ENCODE peak calls at places on chromosomes 4 and X, in ten cellular contexts. One of them, this sample, is unnamed.

GRCh38 chr4:151799417-151800030 is 38.7 kb upstream of the GATB start:
- DNase-seq in neural crest cell: no peak
- DNase-seq in left cardiac atrium: no peak
- DNase-seq in skeletal muscle cell: no peak
- DNase-seq in fibroblast of lung: no peak
- DNase-seq in heart left ventricle: no peak
- DNase-seq in sciatic nerve: no peak
- DNase-seq in stomach: no peak
- DNase-seq in stimulated activated CD8-positive, alpha-beta memory T cell treated with anti-CD3 and anti-CD28 coated beads, Interleukin-2, amount 100 ng/mL, for 1 hour: no peak
- DNase-seq in cardiac septum: no peak
- DNase-seq in this sample: no peak

GRCh38 chr4:2087170-2087569 is 28.0 kb downstream of the NAT8L start:
- DNase-seq in neural crest cell: no peak
- DNase-seq in left cardiac atrium: no peak
- DNase-seq in skeletal muscle cell: no peak
- DNase-seq in fibroblast of lung: no peak
- DNase-seq in heart left ventricle: no peak
- DNase-seq in sciatic nerve: no peak
- DNase-seq in stomach: no peak
- DNase-seq in stimulated activated CD8-positive, alpha-beta memory T cell treated with anti-CD3 and anti-CD28 coated beads, Interleukin-2, amount 100 ng/mL, for 1 hour: no peak
- DNase-seq in cardiac septum: no peak
- DNase-seq in this sample: no peak

GRCh38 chr4:8616831-8617230 is 24.3 kb downstream of the CPZ start:
- DNase-seq in neural crest cell: no peak
- DNase-seq in left cardiac atrium: peak; percentile 6
- DNase-seq in skeletal muscle cell: no peak
- DNase-seq in fibroblast of lung: no peak
- DNase-seq in heart left ventricle: no peak
- DNase-seq in sciatic nerve: no peak
- DNase-seq in stomach: no peak
- DNase-seq in stimulated activated CD8-positive, alpha-beta memory T cell treated with anti-CD3 and anti-CD28 coated beads, Interleukin-2, amount 100 ng/mL, for 1 hour: no peak
- DNase-seq in cardiac septum: no peak
- DNase-seq in this sample: no peak

GRCh38 chr4:181860157-181860556 is 383.0 kb upstream of the TENM3 start:
- DNase-seq in neural crest cell: no peak
- DNase-seq in left cardiac atrium: no peak
- DNase-seq in skeletal muscle cell: peak; percentile 39
- DNase-seq in fibroblast of lung: peak; percentile 37
- DNase-seq in heart left ventricle: no peak
- DNase-seq in sciatic nerve: no peak
- DNase-seq in stomach: no peak
- DNase-seq in stimulated activated CD8-positive, alpha-beta memory T cell treated with anti-CD3 and anti-CD28 coated beads, Interleukin-2, amount 100 ng/mL, for 1 hour: no peak
- DNase-seq in cardiac septum: no peak
- DNase-seq in this sample: no peak

GRCh38 chrX:103734125-103734760 is 23.5 kb downstream of the TMEM31 start:
- DNase-seq in neural crest cell: no peak
- DNase-seq in left cardiac atrium: no peak
- DNase-seq in skeletal muscle cell: peak; percentile 78
- DNase-seq in fibroblast of lung: peak; percentile 45
- DNase-seq in heart left ventricle: no peak
- DNase-seq in sciatic nerve: no peak
- DNase-seq in stomach: no peak
- DNase-seq in stimulated activated CD8-positive, alpha-beta memory T cell treated with anti-CD3 and anti-CD28 coated beads, Interleukin-2, amount 100 ng/mL, for 1 hour: no peak
- DNase-seq in cardiac septum: no peak
- DNase-seq in this sample: no peak

GRCh38 chrX:154800508-154801207 is 4.6 kb downstream of the MPP1 start:
- DNase-seq in neural crest cell: no peak
- DNase-seq in left cardiac atrium: no peak
- DNase-seq in skeletal muscle cell: no peak
- DNase-seq in fibroblast of lung: no peak
- DNase-seq in heart left ventricle: no peak
- DNase-seq in sciatic nerve: no peak
- DNase-seq in stomach: no peak
- DNase-seq in stimulated activated CD8-positive, alpha-beta memory T cell treated with anti-CD3 and anti-CD28 coated beads, Interleukin-2, amount 100 ng/mL, for 1 hour: no peak
- DNase-seq in cardiac septum: no peak
- DNase-seq in this sample: peak; percentile 10

GRCh38 chrX:109040057-109040456 is 303.7 kb upstream of the IRS4 start:
- DNase-seq in neural crest cell: no peak
- DNase-seq in left cardiac atrium: no peak
- DNase-seq in skeletal muscle cell: no peak
- DNase-seq in fibroblast of lung: no peak
- DNase-seq in heart left ventricle: no peak
- DNase-seq in sciatic nerve: no peak
- DNase-seq in stomach: no peak
- DNase-seq in stimulated activated CD8-positive, alpha-beta memory T cell treated with anti-CD3 and anti-CD28 coated beads, Interleukin-2, amount 100 ng/mL, for 1 hour: no peak
- DNase-seq in cardiac septum: no peak
- DNase-seq in this sample: no peak

GRCh38 chr4:162931257-162931648 is 235.4 kb downstream of the NAF1 start:
- DNase-seq in neural crest cell: no peak
- DNase-seq in left cardiac atrium: no peak
- DNase-seq in skeletal muscle cell: no peak
- DNase-seq in fibroblast of lung: no peak
- DNase-seq in heart left ventricle: no peak
- DNase-seq in sciatic nerve: no peak
- DNase-seq in stomach: no peak
- DNase-seq in stimulated activated CD8-positive, alpha-beta memory T cell treated with anti-CD3 and anti-CD28 coated beads, Interleukin-2, amount 100 ng/mL, for 1 hour: no peak
- DNase-seq in cardiac septum: no peak
- DNase-seq in this sample: no peak

GRCh38 chr4:130238121-130238520 is 1142.2 kb downstream of the C4orf33 start:
- DNase-seq in neural crest cell: no peak
- DNase-seq in left cardiac atrium: no peak
- DNase-seq in skeletal muscle cell: peak; percentile 19
- DNase-seq in fibroblast of lung: no peak
- DNase-seq in heart left ventricle: no peak
- DNase-seq in sciatic nerve: no peak
- DNase-seq in stomach: no peak
- DNase-seq in stimulated activated CD8-positive, alpha-beta memory T cell treated with anti-CD3 and anti-CD28 coated beads, Interleukin-2, amount 100 ng/mL, for 1 hour: no peak
- DNase-seq in cardiac septum: no peak
- DNase-seq in this sample: no peak

GRCh38 chr4:76219299-76220055 is 5.9 kb upstream of the SCARB2 start:
- DNase-seq in neural crest cell: no peak
- DNase-seq in left cardiac atrium: no peak
- DNase-seq in skeletal muscle cell: peak; percentile 56
- DNase-seq in fibroblast of lung: peak; percentile 90
- DNase-seq in heart left ventricle: no peak
- DNase-seq in sciatic nerve: no peak
- DNase-seq in stomach: no peak
- DNase-seq in stimulated activated CD8-positive, alpha-beta memory T cell treated with anti-CD3 and anti-CD28 coated beads, Interleukin-2, amount 100 ng/mL, for 1 hour: no peak
- DNase-seq in cardiac septum: no peak
- DNase-seq in this sample: no peak

GRCh38 chr4:112230879-112231778 is 458 bp upstream of the AP1AR start:
- DNase-seq in neural crest cell: peak; percentile 97
- DNase-seq in left cardiac atrium: peak; percentile 98
- DNase-seq in skeletal muscle cell: peak; percentile 90
- DNase-seq in fibroblast of lung: peak; percentile 97
- DNase-seq in heart left ventricle: peak; percentile 99
- DNase-seq in sciatic nerve: peak; percentile 99
- DNase-seq in stomach: peak; percentile 98
- DNase-seq in stimulated activated CD8-positive, alpha-beta memory T cell treated with anti-CD3 and anti-CD28 coated beads, Interleukin-2, amount 100 ng/mL, for 1 hour: peak; percentile 92
- DNase-seq in cardiac septum: peak; percentile 100
- DNase-seq in this sample: peak; percentile 97

GRCh38 chrX:2913118-2913517 is 16.0 kb downstream of the ARSD start:
- DNase-seq in neural crest cell: no peak
- DNase-seq in left cardiac atrium: no peak
- DNase-seq in skeletal muscle cell: no peak
- DNase-seq in fibroblast of lung: no peak
- DNase-seq in heart left ventricle: no peak
- DNase-seq in sciatic nerve: no peak
- DNase-seq in stomach: no peak
- DNase-seq in stimulated activated CD8-positive, alpha-beta memory T cell treated with anti-CD3 and anti-CD28 coated beads, Interleukin-2, amount 100 ng/mL, for 1 hour: no peak
- DNase-seq in cardiac septum: no peak
- DNase-seq in this sample: no peak

GRCh38 chr4:141501395-141501794 is 135.0 kb upstream of the IL15 start:
- DNase-seq in neural crest cell: no peak
- DNase-seq in left cardiac atrium: no peak
- DNase-seq in skeletal muscle cell: peak; percentile 36
- DNase-seq in fibroblast of lung: peak; percentile 14
- DNase-seq in heart left ventricle: no peak
- DNase-seq in sciatic nerve: no peak
- DNase-seq in stomach: no peak
- DNase-seq in stimulated activated CD8-positive, alpha-beta memory T cell treated with anti-CD3 and anti-CD28 coated beads, Interleukin-2, amount 100 ng/mL, for 1 hour: no peak
- DNase-seq in cardiac septum: no peak
- DNase-seq in this sample: no peak

GRCh38 chrX:15680401-15680800 is 15.8 kb upstream of the CLTRN start:
- DNase-seq in neural crest cell: no peak
- DNase-seq in left cardiac atrium: no peak
- DNase-seq in skeletal muscle cell: no peak
- DNase-seq in fibroblast of lung: peak; percentile 11
- DNase-seq in heart left ventricle: no peak
- DNase-seq in sciatic nerve: no peak
- DNase-seq in stomach: no peak
- DNase-seq in stimulated activated CD8-positive, alpha-beta memory T cell treated with anti-CD3 and anti-CD28 coated beads, Interleukin-2, amount 100 ng/mL, for 1 hour: no peak
- DNase-seq in cardiac septum: no peak
- DNase-seq in this sample: no peak

GRCh38 chr4:111989817-111990216 is 155.4 kb upstream of the FAM241A start:
- DNase-seq in neural crest cell: no peak
- DNase-seq in left cardiac atrium: no peak
- DNase-seq in skeletal muscle cell: no peak
- DNase-seq in fibroblast of lung: no peak
- DNase-seq in heart left ventricle: no peak
- DNase-seq in sciatic nerve: no peak
- DNase-seq in stomach: no peak
- DNase-seq in stimulated activated CD8-positive, alpha-beta memory T cell treated with anti-CD3 and anti-CD28 coated beads, Interleukin-2, amount 100 ng/mL, for 1 hour: no peak
- DNase-seq in cardiac septum: no peak
- DNase-seq in this sample: no peak

GRCh38 chr4:136918772-136919171 is 613.5 kb downstream of the PCDH18 start:
- DNase-seq in neural crest cell: no peak
- DNase-seq in left cardiac atrium: no peak
- DNase-seq in skeletal muscle cell: peak; percentile 18
- DNase-seq in fibroblast of lung: no peak
- DNase-seq in heart left ventricle: no peak
- DNase-seq in sciatic nerve: no peak
- DNase-seq in stomach: no peak
- DNase-seq in stimulated activated CD8-positive, alpha-beta memory T cell treated with anti-CD3 and anti-CD28 coated beads, Interleukin-2, amount 100 ng/mL, for 1 hour: no peak
- DNase-seq in cardiac septum: no peak
- DNase-seq in this sample: no peak

GRCh38 chr4:102761478-102761790 is 666 bp upstream of the MANBA start:
- DNase-seq in neural crest cell: no peak
- DNase-seq in left cardiac atrium: no peak
- DNase-seq in skeletal muscle cell: no peak
- DNase-seq in fibroblast of lung: peak; percentile 28
- DNase-seq in heart left ventricle: no peak
- DNase-seq in sciatic nerve: no peak
- DNase-seq in stomach: no peak
- DNase-seq in stimulated activated CD8-positive, alpha-beta memory T cell treated with anti-CD3 and anti-CD28 coated beads, Interleukin-2, amount 100 ng/mL, for 1 hour: no peak
- DNase-seq in cardiac septum: no peak
- DNase-seq in this sample: peak; percentile 7

GRCh38 chr4:162852642-162853041 is 314.0 kb downstream of the NAF1 start:
- DNase-seq in neural crest cell: no peak
- DNase-seq in left cardiac atrium: no peak
- DNase-seq in skeletal muscle cell: no peak
- DNase-seq in fibroblast of lung: no peak
- DNase-seq in heart left ventricle: no peak
- DNase-seq in sciatic nerve: no peak
- DNase-seq in stomach: no peak
- DNase-seq in stimulated activated CD8-positive, alpha-beta memory T cell treated with anti-CD3 and anti-CD28 coated beads, Interleukin-2, amount 100 ng/mL, for 1 hour: no peak
- DNase-seq in cardiac septum: no peak
- DNase-seq in this sample: no peak

GRCh38 chr4:181832305-181832704 is 410.9 kb upstream of the TENM3 start:
- DNase-seq in neural crest cell: no peak
- DNase-seq in left cardiac atrium: no peak
- DNase-seq in skeletal muscle cell: no peak
- DNase-seq in fibroblast of lung: peak; percentile 15
- DNase-seq in heart left ventricle: no peak
- DNase-seq in sciatic nerve: no peak
- DNase-seq in stomach: no peak
- DNase-seq in stimulated activated CD8-positive, alpha-beta memory T cell treated with anti-CD3 and anti-CD28 coated beads, Interleukin-2, amount 100 ng/mL, for 1 hour: no peak
- DNase-seq in cardiac septum: no peak
- DNase-seq in this sample: no peak

GRCh38 chrX:107429090-107429489 is 20.4 kb upstream of the FRMPD3 start:
- DNase-seq in neural crest cell: no peak
- DNase-seq in left cardiac atrium: no peak
- DNase-seq in skeletal muscle cell: no peak
- DNase-seq in fibroblast of lung: peak; percentile 15
- DNase-seq in heart left ventricle: no peak
- DNase-seq in sciatic nerve: no peak
- DNase-seq in stomach: no peak
- DNase-seq in stimulated activated CD8-positive, alpha-beta memory T cell treated with anti-CD3 and anti-CD28 coated beads, Interleukin-2, amount 100 ng/mL, for 1 hour: no peak
- DNase-seq in cardiac septum: no peak
- DNase-seq in this sample: no peak

GRCh38 chrX:108582151-108582550 is 142.5 kb downstream of the COL4A5 start:
- DNase-seq in neural crest cell: peak; percentile 2
- DNase-seq in left cardiac atrium: no peak
- DNase-seq in skeletal muscle cell: no peak
- DNase-seq in fibroblast of lung: no peak
- DNase-seq in heart left ventricle: no peak
- DNase-seq in sciatic nerve: no peak
- DNase-seq in stomach: no peak
- DNase-seq in stimulated activated CD8-positive, alpha-beta memory T cell treated with anti-CD3 and anti-CD28 coated beads, Interleukin-2, amount 100 ng/mL, for 1 hour: no peak
- DNase-seq in cardiac septum: no peak
- DNase-seq in this sample: no peak

GRCh38 chr4:95219109-95219508 is 329.7 kb downstream of the UNC5C start:
- DNase-seq in neural crest cell: no peak
- DNase-seq in left cardiac atrium: no peak
- DNase-seq in skeletal muscle cell: peak; percentile 64
- DNase-seq in fibroblast of lung: peak; percentile 71
- DNase-seq in heart left ventricle: no peak
- DNase-seq in sciatic nerve: no peak
- DNase-seq in stomach: no peak
- DNase-seq in stimulated activated CD8-positive, alpha-beta memory T cell treated with anti-CD3 and anti-CD28 coated beads, Interleukin-2, amount 100 ng/mL, for 1 hour: no peak
- DNase-seq in cardiac septum: no peak
- DNase-seq in this sample: no peak

GRCh38 chrX:40394302-40394701 is 186.5 kb upstream of the ATP6AP2 start:
- DNase-seq in neural crest cell: no peak
- DNase-seq in left cardiac atrium: no peak
- DNase-seq in skeletal muscle cell: no peak
- DNase-seq in fibroblast of lung: no peak
- DNase-seq in heart left ventricle: no peak
- DNase-seq in sciatic nerve: no peak
- DNase-seq in stomach: no peak
- DNase-seq in stimulated activated CD8-positive, alpha-beta memory T cell treated with anti-CD3 and anti-CD28 coated beads, Interleukin-2, amount 100 ng/mL, for 1 hour: no peak
- DNase-seq in cardiac septum: no peak
- DNase-seq in this sample: peak; percentile 3

GRCh38 chr4:147780137-147780777 is 48.4 kb downstream of the ARHGAP10 start:
- DNase-seq in neural crest cell: no peak
- DNase-seq in left cardiac atrium: no peak
- DNase-seq in skeletal muscle cell: no peak
- DNase-seq in fibroblast of lung: no peak
- DNase-seq in heart left ventricle: no peak
- DNase-seq in sciatic nerve: no peak
- DNase-seq in stomach: no peak
- DNase-seq in stimulated activated CD8-positive, alpha-beta memory T cell treated with anti-CD3 and anti-CD28 coated beads, Interleukin-2, amount 100 ng/mL, for 1 hour: no peak
- DNase-seq in cardiac septum: no peak
- DNase-seq in this sample: no peak

GRCh38 chr4:141307241-141307689 is 86.6 kb downstream of the ZNF330 start:
- DNase-seq in neural crest cell: peak; percentile 39
- DNase-seq in left cardiac atrium: peak; percentile 43
- DNase-seq in skeletal muscle cell: peak; percentile 36
- DNase-seq in fibroblast of lung: peak; percentile 67
- DNase-seq in heart left ventricle: peak; percentile 37
- DNase-seq in sciatic nerve: no peak
- DNase-seq in stomach: peak; percentile 37
- DNase-seq in stimulated activated CD8-positive, alpha-beta memory T cell treated with anti-CD3 and anti-CD28 coated beads, Interleukin-2, amount 100 ng/mL, for 1 hour: peak; percentile 15
- DNase-seq in cardiac septum: no peak
- DNase-seq in this sample: peak; percentile 24

GRCh38 chr4:112436987-112437386 is 79.0 kb downstream of the NEUROG2 start:
- DNase-seq in neural crest cell: no peak
- DNase-seq in left cardiac atrium: no peak
- DNase-seq in skeletal muscle cell: no peak
- DNase-seq in fibroblast of lung: no peak
- DNase-seq in heart left ventricle: no peak
- DNase-seq in sciatic nerve: no peak
- DNase-seq in stomach: no peak
- DNase-seq in stimulated activated CD8-positive, alpha-beta memory T cell treated with anti-CD3 and anti-CD28 coated beads, Interleukin-2, amount 100 ng/mL, for 1 hour: no peak
- DNase-seq in cardiac septum: no peak
- DNase-seq in this sample: no peak

GRCh38 chr4:66000500-66001117 is 330.3 kb upstream of the EPHA5 start:
- DNase-seq in neural crest cell: no peak
- DNase-seq in left cardiac atrium: no peak
- DNase-seq in skeletal muscle cell: no peak
- DNase-seq in fibroblast of lung: no peak
- DNase-seq in heart left ventricle: no peak
- DNase-seq in sciatic nerve: no peak
- DNase-seq in stomach: no peak
- DNase-seq in stimulated activated CD8-positive, alpha-beta memory T cell treated with anti-CD3 and anti-CD28 coated beads, Interleukin-2, amount 100 ng/mL, for 1 hour: no peak
- DNase-seq in cardiac septum: no peak
- DNase-seq in this sample: no peak

GRCh38 chrX:148271263-148271662 is 229.2 kb upstream of the AFF2 start:
- DNase-seq in neural crest cell: no peak
- DNase-seq in left cardiac atrium: no peak
- DNase-seq in skeletal muscle cell: no peak
- DNase-seq in fibroblast of lung: no peak
- DNase-seq in heart left ventricle: no peak
- DNase-seq in sciatic nerve: no peak
- DNase-seq in stomach: no peak
- DNase-seq in stimulated activated CD8-positive, alpha-beta memory T cell treated with anti-CD3 and anti-CD28 coated beads, Interleukin-2, amount 100 ng/mL, for 1 hour: no peak
- DNase-seq in cardiac septum: no peak
- DNase-seq in this sample: no peak